ENCODE peak calls at places on chromosomes 7 and 10, in six cellular contexts. Q is right cardiac atrium, D is A549, P is A673, T is tibial artery, I is hepatocyte. C is an unnamed sample.

GRCh38 chr10:13518076-13518692 is 10.6 kb downstream of the BEND7 start:
- DNase-seq in Q (no peak), D (no peak), T (no peak), I (peak; percentile 56), P (no peak), C (no peak)

GRCh38 chr10:113819989-113820388 is 33.9 kb downstream of the DCLRE1A start:
- DNase-seq in P (no peak), D (no peak), T (no peak), I (no peak), Q (no peak), C (no peak)

GRCh38 chr7:16590424-16590823 is 55.1 kb downstream of the ANKMY2 start:
- DNase-seq in P (peak; percentile 42), I (peak; percentile 67), T (no peak), Q (no peak), D (no peak), C (no peak)

GRCh38 chr7:111083423-111083822 is 7.5 kb upstream of the LRRN3 start:
- DNase-seq in I (no peak), D (no peak), Q (no peak), P (no peak), T (no peak), C (no peak)

GRCh38 chr10:73614711-73615110 is 23.6 kb upstream of the USP54 start:
- DNase-seq in Q (no peak), D (no peak), P (no peak), I (no peak), T (no peak), C (no peak)

GRCh38 chr10:23368816-23369640 is 24.4 kb upstream of the C10orf67 start:
- DNase-seq in D (no peak), T (no peak), P (peak; percentile 69), Q (no peak), I (no peak), C (no peak)

GRCh38 chr10:47370015-47370767 is 13.9 kb downstream of the ZNF488 start:
- DNase-seq in Q (no peak), T (peak; percentile 5), I (no peak), D (no peak), P (no peak), C (no peak)

GRCh38 chr7:101235050-101235449 is 2.6 kb downstream of the CLDN15 start:
- DNase-seq in D (no peak), Q (no peak), I (no peak), P (no peak), T (no peak), C (no peak)

GRCh38 chr7:115059312-115059711 is 137.4 kb downstream of the MDFIC start:
- DNase-seq in Q (no peak), I (no peak), T (no peak), D (no peak), P (no peak), C (no peak)

GRCh38 chr7:22586806-22587180 is 86.8 kb upstream of the STEAP1B start:
- DNase-seq in P (peak; percentile 52), I (peak; percentile 58), D (no peak), Q (no peak), T (no peak), C (no peak)

GRCh38 chr10:31031205-31031665 is 430 bp downstream of the ZNF438 start:
- DNase-seq in T (no peak), D (peak; percentile 72), I (no peak), Q (no peak), P (no peak), C (no peak)

GRCh38 chr7:155878250-155878649 is 66.0 kb upstream of the SHH start:
- DNase-seq in T (no peak), P (no peak), I (no peak), Q (no peak), D (no peak), C (no peak)

GRCh38 chr7:129189661-129190310 is 1.4 kb downstream of the SMO start:
- DNase-seq in I (peak; percentile 2), T (no peak), P (no peak), D (no peak), Q (no peak), C (no peak)

GRCh38 chr7:98212532-98213041 is 1.3 kb downstream of the BHLHA15 start:
- DNase-seq in D (no peak), T (peak; percentile 18), Q (peak; percentile 50), P (no peak), I (no peak), C (no peak)

GRCh38 chr7:98211676-98212531 is 665 bp downstream of the BHLHA15 start:
- DNase-seq in I (no peak), Q (peak; percentile 58), D (no peak), T (peak; percentile 17), P (no peak), C (no peak)

GRCh38 chr7:98210513-98211220 is 572 bp upstream of the BHLHA15 start:
- DNase-seq in Q (peak; percentile 62), I (peak; percentile 40), T (peak; percentile 15), D (no peak), P (peak; percentile 31), C (no peak)

GRCh38 chr7:98209166-98209920 is 1.9 kb upstream of the BHLHA15 start:
- DNase-seq in I (no peak), D (no peak), P (no peak), Q (no peak), T (no peak), C (no peak)

DNA sequence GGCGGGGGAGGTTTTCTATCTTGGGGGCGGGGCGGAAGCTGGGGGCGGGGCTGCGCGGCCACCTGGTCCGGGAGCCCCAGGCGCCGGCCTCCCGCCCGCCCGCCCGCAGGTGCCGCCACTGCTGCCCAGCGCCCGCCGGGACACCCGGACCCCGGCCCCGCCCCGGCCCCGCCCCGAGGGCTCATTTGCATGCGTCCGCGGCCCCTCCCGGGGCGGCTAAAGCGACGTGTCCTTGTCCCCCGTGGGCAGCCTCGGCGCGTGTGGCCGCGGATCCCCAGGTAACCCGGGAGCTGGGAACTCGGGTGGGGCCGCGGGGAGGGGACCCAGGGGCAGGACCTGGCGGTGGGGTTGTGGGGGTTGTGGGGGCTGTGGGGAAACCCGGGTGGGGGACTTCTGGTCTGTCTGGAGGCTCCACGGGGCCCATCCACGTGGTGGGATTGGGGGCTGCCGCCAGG is at the start of gene BHLHA15:
- DNase-seq in D (peak; percentile 37), I (peak; percentile 71), Q (peak; percentile 76), T (peak; percentile 17), P (peak; percentile 31), C (peak; percentile 45)
- H3K4me3 ChIP-seq in D (peak within 1 kb of the TSS; percentile 61), I (peak within 1 kb of the TSS; percentile 29), Q (peak within 1 kb of the TSS; percentile 38), T (peak within 1 kb of the TSS; percentile 41), P (peak within 1 kb of the TSS; percentile 42), C (no peak within 1 kb of the TSS)

DNA sequence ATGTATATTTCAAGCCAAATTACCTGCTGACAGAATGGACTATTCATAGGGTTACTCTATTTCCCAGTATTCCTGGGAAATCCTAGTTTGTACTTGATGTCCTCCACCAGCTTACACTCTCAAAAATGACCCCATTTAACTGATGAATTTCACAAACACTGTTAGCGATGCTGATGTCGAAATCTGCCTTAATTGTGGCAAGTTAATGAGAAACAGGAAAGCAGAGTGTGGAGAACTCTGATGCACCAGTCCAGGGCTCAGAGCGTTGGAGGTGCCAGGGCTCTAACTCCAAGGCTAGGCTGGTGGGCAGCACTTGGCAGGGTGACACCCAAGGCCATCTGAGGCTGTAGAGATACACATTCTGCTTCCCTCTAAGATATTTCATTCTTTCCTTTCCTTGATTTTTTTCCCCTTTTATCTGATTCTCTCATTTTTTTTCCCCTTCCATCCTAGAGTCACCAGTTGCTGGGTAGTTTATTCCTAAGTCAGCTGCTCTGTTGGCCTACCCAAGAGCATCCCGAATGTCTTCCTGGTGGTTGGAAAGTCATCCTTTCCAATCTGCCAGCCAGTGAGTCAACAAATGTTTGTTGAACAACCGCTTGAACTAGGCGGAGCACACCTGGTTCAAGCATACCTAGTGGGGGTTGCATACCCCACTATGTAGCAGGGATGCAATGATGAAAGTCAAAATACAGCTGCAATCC is 525.0 kb upstream of the NRP1 start:
- DNase-seq in D (no peak), I (no peak), T (no peak), P (no peak), Q (no peak), C (no peak)
- H3K27ac ChIP-seq in D (no peak overlapping the region), I (no peak overlapping the region), T (no peak overlapping the region), P (no peak overlapping the region), Q (no peak overlapping the region), C (no peak overlapping the region)

GRCh38 chr7:146652176-146652575 is 535.6 kb downstream of the CNTNAP2 start:
- DNase-seq in P (no peak), Q (no peak), D (no peak), I (no peak), T (no peak), C (no peak)

GRCh38 chr7:146656988-146657387 is 540.4 kb downstream of the CNTNAP2 start:
- DNase-seq in P (no peak), D (no peak), I (no peak), Q (no peak), T (no peak), C (no peak)

GRCh38 chr7:146655928-146656797 is 539.6 kb downstream of the CNTNAP2 start:
- DNase-seq in D (no peak), I (peak; percentile 56), T (no peak), P (no peak), Q (no peak), C (no peak)

GRCh38 chr7:146658604-146659003 is 542.0 kb downstream of the CNTNAP2 start:
- DNase-seq in D (no peak), P (no peak), T (no peak), Q (no peak), I (no peak), C (no peak)

DNA sequence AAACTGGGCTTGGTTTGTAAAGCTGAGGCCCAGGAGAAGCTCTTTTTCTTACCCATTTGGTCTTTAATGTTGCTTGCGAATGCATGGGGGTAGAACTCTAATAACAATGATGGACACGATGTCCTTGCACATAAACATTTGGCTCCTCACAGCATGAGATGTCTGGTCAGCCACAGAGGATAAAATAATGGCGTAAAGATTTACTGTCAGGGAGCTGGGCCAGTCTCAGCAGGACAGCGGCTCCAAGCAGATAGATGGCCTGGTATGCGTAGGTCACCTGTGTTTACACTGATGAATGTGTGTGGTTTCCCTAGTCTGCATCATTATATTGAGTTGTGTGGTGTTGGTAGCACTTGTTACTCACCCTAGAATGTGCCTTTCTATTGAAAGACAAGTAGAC is 537.4 kb downstream of the CNTNAP2 start:
- DNase-seq in P (no peak), T (no peak), Q (no peak), I (no peak), D (no peak), C (no peak)
- H3K9me3 ChIP-seq in P (no peaks in the 10 kb centered on the region), T (no peaks in the 10 kb centered on the region), Q (no peaks in the 10 kb centered on the region), I (no peaks in the 10 kb centered on the region), D (peaks cover 4% of the 10 kb centered on the region), C (no peaks in the 10 kb centered on the region)

GRCh38 chr7:28955723-28956607 is 2.2 kb downstream of the TRIL start:
- DNase-seq in D (peak; percentile 33), Q (peak; percentile 93), P (peak; percentile 78), I (peak; percentile 89), T (peak; percentile 58), C (peak; percentile 83)
- H3K4me3 ChIP-seq in D (peak overlapping the region; percentile 47), Q (peak overlapping the region; percentile 30), P (peak overlapping the region; percentile 71), I (peak overlapping the region; percentile 52), T (peak overlapping the region; percentile 58), C (peak overlapping the region; percentile 25)

GRCh38 chr10:43137971-43138756 is at the start of gene CSGALNACT2:
- DNase-seq in I (peak; percentile 93), T (peak; percentile 81), P (peak; percentile 94), D (peak; percentile 73), Q (peak; percentile 94), C (peak; percentile 85)

GRCh38 chr10:43140414-43140813 is 2.2 kb downstream of the CSGALNACT2 start:
- DNase-seq in Q (no peak), T (no peak), I (no peak), P (no peak), D (peak; percentile 45), C (no peak)

GRCh38 chr10:43136995-43137700 is 1.1 kb upstream of the CSGALNACT2 start:
- DNase-seq in Q (no peak), D (no peak), I (no peak), T (no peak), P (no peak), C (peak; percentile 25)

GRCh38 chr10:43137701-43137970 is 609 bp upstream of the CSGALNACT2 start:
- DNase-seq in I (peak; percentile 69), T (no peak), D (peak; percentile 31), Q (peak; percentile 81), P (peak; percentile 69), C (peak; percentile 34)

GRCh38 chr10:43138757-43139241 is 554 bp downstream of the CSGALNACT2 start:
- DNase-seq in D (peak; percentile 38), I (no peak), T (no peak), Q (no peak), P (peak; percentile 54), C (no peak)
- H3K27ac ChIP-seq in D (peak overlapping the region; percentile 95), I (peak overlapping the region; percentile 99), T (peak overlapping the region; percentile 85), Q (peak overlapping the region; percentile 80), P (peak overlapping the region; percentile 81), C (peak overlapping the region; percentile 94)